ENCODE peak calls at places on chromosomes 13 and 19, in ten cellular contexts. P is SK-N-MC, F is ecto neural progenitor cell, E is NCI-H2081, Y is lower leg skin, N is activated T-cell treated with anti-CD3 and anti-CD28 coated beads for 4 hours, T is GDM1, L is K562, K is brain microvascular endothelial cell, U is glutamatergic neuron. G is an unnamed sample.

GRCh38 chr13:23378009-23378632 is 55.4 kb downstream of the SACS start:
- DNase-seq in Y (peak; percentile 23), P (no peak), U (no peak), E (no peak), N (peak; percentile 54), L (no peak), F (no peak), K (peak; percentile 89), T (peak; percentile 50), G (peak; percentile 99)

GRCh38 chr13:59587971-59588716 is 575.6 kb downstream of the DIAPH3 start:
- DNase-seq in K (no peak), Y (no peak), P (no peak), T (no peak), N (no peak), E (no peak), F (no peak), U (no peak), L (no peak), G (no peak)

GRCh38 chr13:98368019-98368418 is 190.9 kb upstream of the RNF113B start:
- DNase-seq in P (no peak), K (no peak), F (no peak), T (no peak), E (no peak), Y (no peak), N (no peak), U (no peak), L (no peak), G (no peak)

GRCh38 chr13:101065314-101065713 is 351.0 kb downstream of the NALCN start:
- DNase-seq in K (peak; percentile 47), Y (no peak), F (no peak), P (peak; percentile 16), L (no peak), T (no peak), E (no peak), U (no peak), N (no peak), G (no peak)

GRCh38 chr19:10979950-10980349 is 19.1 kb downstream of the SMARCA4 start:
- DNase-seq in K (no peak), N (no peak), U (no peak), P (no peak), T (peak; percentile 38), Y (no peak), L (no peak), E (no peak), F (no peak), G (no peak)

GRCh38 chr19:15115080-15115479 is 7.9 kb downstream of the SYDE1 start:
- DNase-seq in P (no peak), Y (no peak), K (peak; percentile 35), U (no peak), E (no peak), T (no peak), L (no peak), F (no peak), N (no peak), G (peak; percentile 42)

GRCh38 chr13:48184260-48184659 is 48.7 kb upstream of the ITM2B start:
- DNase-seq in F (no peak), E (no peak), T (no peak), L (no peak), U (no peak), P (no peak), Y (no peak), N (no peak), K (no peak), G (no peak)

GRCh38 chr13:99605417-99606321 is 104.4 kb downstream of the TM9SF2 start:
- DNase-seq in T (peak; percentile 35), F (peak; percentile 69), K (no peak), Y (peak; percentile 27), L (peak; percentile 16), N (peak; percentile 19), U (peak; percentile 44), E (peak; percentile 11), P (no peak), G (no peak)

GRCh38 chr13:99721606-99722384 is 220.5 kb downstream of the TM9SF2 start:
- DNase-seq in P (no peak), F (peak; percentile 81), T (peak; percentile 56), E (no peak), U (no peak), K (peak; percentile 4), N (no peak), L (no peak), Y (no peak), G (no peak)

GRCh38 chr13:42969558-42970172 is 22.4 kb downstream of the EPSTI1 start:
- DNase-seq in F (peak; percentile 83), Y (peak; percentile 64), E (peak; percentile 37), T (peak; percentile 38), U (peak; percentile 93), N (peak; percentile 78), P (no peak), L (peak; percentile 64), K (peak; percentile 68), G (peak; percentile 68)

GRCh38 chr13:99908129-99908805 is 63.3 kb downstream of the ZIC5 start:
- DNase-seq in T (no peak), K (no peak), Y (no peak), F (no peak), L (no peak), U (no peak), P (no peak), E (peak; percentile 92), N (no peak), G (no peak)

GRCh38 chr19:51508059-51508733 is 6.6 kb upstream of the SIGLEC12 start:
- DNase-seq in E (no peak), L (peak; percentile 89), Y (no peak), N (no peak), K (no peak), U (no peak), T (no peak), F (no peak), P (no peak), G (no peak)